ENCODE peak calls at places on chromosome 13, in seven cellular contexts. K is stimulated activated CD4-positive, alpha-beta T cell treated with anti-CD3 and anti-CD28 coated beads, Interleukin-15, amount 100 ng/mL, for 1 hour; J is GM06990; D is cardiac muscle cell; U is hypothalamus; Z is esophagus squamous epithelium; T is HS-5. R is an unnamed sample.
A peak's percentile ranks its signal among the peaks of the same experiment; 100 is the strongest.

GRCh38 chr13:39566216-39566869 is 36.6 kb downstream of the LHFPL6 start:
- DNase-seq in T (no peak), J (no peak), K (no peak), U (no peak), D (no peak), Z (no peak), R (no peak)

GRCh38 chr13:90787007-90787406 is 560.5 kb upstream of the MIR17HG start:
- DNase-seq in U (no peak), D (no peak), T (no peak), Z (no peak), J (no peak), K (no peak), R (no peak)

GRCh38 chr13:105572401-105572800 is 963.1 kb downstream of the EFNB2 start:
- DNase-seq in D (no peak), K (no peak), J (no peak), Z (no peak), T (no peak), U (no peak), R (no peak)

GRCh38 chr13:28544026-28544425 is 49.1 kb upstream of the FLT1 start:
- DNase-seq in J (no peak), T (no peak), D (no peak), Z (no peak), K (no peak), U (no peak), R (no peak)

GRCh38 chr13:93344048-93344447 is 117.4 kb downstream of the GPC6 start:
- DNase-seq in U (no peak), T (no peak), D (no peak), K (no peak), J (no peak), Z (no peak), R (no peak)

GRCh38 chr13:76745246-76746200 is 140.7 kb downstream of the KCTD12 start:
- DNase-seq in K (no peak), D (no peak), Z (no peak), J (peak; percentile 76), T (no peak), U (no peak), R (no peak)

GRCh38 chr13:98068511-98068910 is 74.4 kb upstream of the FARP1 start:
- DNase-seq in U (no peak), K (no peak), T (no peak), D (no peak), J (no peak), Z (no peak), R (no peak)

GRCh38 chr13:53216767-53217166 is 188.2 kb downstream of the OLFM4 start:
- DNase-seq in T (no peak), K (no peak), D (no peak), Z (no peak), J (no peak), U (no peak), R (no peak)

R was measured in G401.